ENCODE peak calls at places on chromosomes 2 and 18, in four cellular contexts. T, P, B and Q are unnamed samples.

GRCh38 chr2:177143444-177143843 is 69.2 kb upstream of the HNRNPA3 start:
- DNase-seq in T (no peak), P (peak), B (no peak), Q (no peak)

GRCh38 chr18:58578321-58578720 is 50.6 kb downstream of the ALPK2 start:
- DNase-seq in T (no peak), P (peak), B (no peak), Q (no peak)

GRCh38 chr18:32289480-32290075 is 99.7 kb downstream of the MEP1B start:
- DNase-seq in T (no peak), P (peak), B (no peak), Q (no peak)

GRCh38 chr2:17780546-17780945 is 26.6 kb downstream of the GEN1 start:
- DNase-seq in T (no peak), P (no peak), B (no peak), Q (no peak)

GRCh38 chr2:45497355-45497754 is 113.7 kb downstream of the SRBD1 start:
- DNase-seq in T (no peak), P (no peak), B (no peak), Q (no peak)

GRCh38 chr18:22549260-22549937 is 131.7 kb upstream of the CTAGE1 start:
- DNase-seq in T (no peak), P (no peak), B (no peak), Q (no peak)

GRCh38 chr18:79945118-79946042 is 6.1 kb downstream of the SLC66A2 start:
- DNase-seq in T (peak), P (no peak), B (no peak), Q (no peak)

GRCh38 chr2:195410272-195410671 is 246.8 kb upstream of the SLC39A10 start:
- DNase-seq in T (no peak), P (no peak), B (no peak), Q (no peak)

GRCh38 chr2:234993547-234993981 is 41.7 kb downstream of the SH3BP4 start:
- DNase-seq in T (no peak), P (no peak), B (no peak), Q (no peak)

GRCh38 chr2:159736048-159736447 is 23.7 kb downstream of the MARCHF7 start:
- DNase-seq in T (no peak), P (no peak), B (peak), Q (no peak)

GRCh38 chr2:38475567-38475881 is 98.5 kb upstream of the ATL2 start:
- DNase-seq in T (no peak), P (no peak), B (no peak), Q (no peak)

GRCh38 chr2:228657807-228658402 is 476.4 kb upstream of the SPHKAP start:
- DNase-seq in T (no peak), P (peak), B (no peak), Q (peak)

GRCh38 chr2:80506563-80506962 is 202.0 kb upstream of the LRRTM1 start:
- DNase-seq in T (no peak), P (no peak), B (no peak), Q (no peak)

GRCh38 chr2:11720752-11721151 is 25.7 kb upstream of the LPIN1 start:
- DNase-seq in T (no peak), P (no peak), B (no peak), Q (no peak)

GRCh38 chr2:167581961-167582574 is 665.3 kb downstream of the STK39 start:
- DNase-seq in T (no peak), P (peak), B (no peak), Q (peak)

GRCh38 chr18:50286391-50287027 is 983 bp downstream of the CXXC1 start:
- DNase-seq in T (peak), P (no peak), B (no peak), Q (no peak)

GRCh38 chr18:75728621-75729020 is 301.1 kb upstream of the SMIM21 start:
- DNase-seq in T (no peak), P (no peak), B (no peak), Q (no peak)

GRCh38 chr2:105102963-105103421 is 65.1 kb downstream of the MRPS9 start:
- DNase-seq in T (no peak), P (peak), B (peak), Q (no peak)

GRCh38 chr2:20198001-20198400 is 26.9 kb downstream of the SDC1 start:
- DNase-seq in T (peak), P (no peak), B (no peak), Q (no peak)

GRCh38 chr18:48929951-48930713 is 20.6 kb downstream of the SMAD7 start:
- DNase-seq in T (no peak), P (peak), B (no peak), Q (peak)

GRCh38 chr2:9556121-9556869 is 665 bp upstream of the ADAM17 start:
- DNase-seq in T (no peak), P (peak), B (no peak), Q (no peak)

GRCh38 chr2:145744541-145745386 is 1224.8 kb upstream of the ZEB2 start:
- DNase-seq in T (no peak), P (peak), B (peak), Q (peak)

GRCh38 chr2:181673178-181673577 is 7.1 kb downstream of the NEUROD1 start:
- DNase-seq in T (no peak), P (no peak), B (no peak), Q (no peak)

GRCh38 chr2:239162141-239162821 is 238.5 kb downstream of the HDAC4 start:
- DNase-seq in T (peak), P (no peak), B (no peak), Q (no peak)

GRCh38 chr2:168343586-168343985 is 96.2 kb upstream of the STK39 start:
- DNase-seq in T (no peak), P (peak), B (no peak), Q (no peak)

GRCh38 chr2:11764359-11764758 is 17.9 kb downstream of the LPIN1 start:
- DNase-seq in T (peak), P (no peak), B (no peak), Q (no peak)

GRCh38 chr2:11502740-11503292 is 31.0 kb upstream of the GREB1 start:
- DNase-seq in T (no peak), P (no peak), B (no peak), Q (no peak)

GRCh38 chr18:70044626-70045025 is 97.0 kb upstream of the CD226 start:
- DNase-seq in T (no peak), P (peak), B (peak), Q (peak)

GRCh38 chr2:60337142-60337497 is 216.3 kb downstream of the BCL11A start:
- DNase-seq in T (no peak), P (no peak), B (no peak), Q (no peak)
- TF ChIP-seq CTCF in T (no peak), P (no peak), B (peak), Q (no peak)

DNA sequence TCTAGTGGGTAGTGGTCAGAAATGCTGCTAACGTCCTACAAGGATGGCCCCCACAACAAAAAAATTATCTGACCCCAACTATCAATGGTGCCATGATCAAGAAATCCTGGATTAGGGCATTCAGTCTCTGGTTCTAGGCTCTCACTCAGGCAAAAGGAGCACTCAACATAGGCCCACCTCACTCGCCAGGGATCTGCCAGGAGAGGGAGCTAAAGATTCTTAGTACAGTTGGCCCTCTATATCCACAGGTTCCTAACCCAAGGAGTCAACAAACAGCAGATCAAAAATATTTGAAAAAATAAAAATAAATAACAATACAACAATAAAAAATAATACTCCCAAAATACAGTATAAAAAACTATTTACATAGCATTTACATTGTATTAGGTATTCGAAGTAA is 10.0 kb downstream of the SLC4A5 start:
- DNase-seq in T (peak), P (peak), B (no peak), Q (no peak)
- TF ChIP-seq CTCF in T (peak), P (peak), B (peak), Q (peak)

DNA sequence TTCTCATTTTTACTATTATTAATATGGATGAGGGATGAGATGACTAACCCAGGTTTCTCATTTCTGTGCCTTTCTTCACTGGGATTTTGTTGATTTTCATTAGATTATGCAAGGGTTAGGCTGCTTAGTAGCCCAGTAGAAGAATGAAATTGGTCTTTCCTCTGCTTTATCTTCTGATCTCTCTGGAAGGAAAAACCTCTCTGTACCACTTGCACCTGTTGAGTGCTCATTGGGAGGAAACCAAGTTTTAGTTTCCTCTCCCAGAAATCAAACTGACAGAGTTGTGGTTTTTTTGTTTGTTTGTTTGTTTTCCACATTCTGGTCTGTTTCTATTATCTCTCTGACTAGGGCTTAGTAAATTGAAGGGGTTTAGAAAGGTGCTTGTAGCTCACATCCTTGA is 60.8 kb downstream of the KIAA1328 start:
- DNase-seq in T (no peak), P (no peak), B (no peak), Q (no peak)
- TF ChIP-seq CTCF in T (no peak), P (no peak), B (no peak), Q (no peak)

DNA sequence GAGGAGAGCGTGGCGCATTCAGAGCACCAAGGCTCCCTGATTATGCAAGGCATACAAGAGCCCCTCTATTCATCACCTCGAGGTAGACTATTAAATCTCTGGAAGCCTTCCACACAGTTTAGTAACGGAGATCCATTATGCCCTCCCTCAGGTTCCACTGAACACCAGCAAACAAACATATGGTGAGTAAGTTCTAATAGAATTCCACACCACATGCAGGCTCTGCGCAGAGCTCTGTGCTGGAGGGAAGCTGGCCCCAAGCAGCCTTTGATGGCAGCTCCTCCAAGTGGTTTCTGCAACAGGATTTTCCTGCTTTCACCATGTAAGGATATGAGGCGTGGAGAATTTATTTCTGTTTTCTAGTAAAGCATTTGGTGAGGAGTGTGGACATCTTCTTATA is 238.6 kb downstream of the C1D start:
- DNase-seq in T (no peak), P (peak), B (no peak), Q (no peak)
- TF ChIP-seq CTCF in T (no peak), P (no peak), B (no peak), Q (peak)

GRCh38 chr18:28357785-28358401 is 181.0 kb upstream of the CDH2 start:
- DNase-seq in T (no peak), P (no peak), B (no peak), Q (no peak)
- TF ChIP-seq CTCF in T (no peak), P (no peak), B (peak), Q (peak)

DNA sequence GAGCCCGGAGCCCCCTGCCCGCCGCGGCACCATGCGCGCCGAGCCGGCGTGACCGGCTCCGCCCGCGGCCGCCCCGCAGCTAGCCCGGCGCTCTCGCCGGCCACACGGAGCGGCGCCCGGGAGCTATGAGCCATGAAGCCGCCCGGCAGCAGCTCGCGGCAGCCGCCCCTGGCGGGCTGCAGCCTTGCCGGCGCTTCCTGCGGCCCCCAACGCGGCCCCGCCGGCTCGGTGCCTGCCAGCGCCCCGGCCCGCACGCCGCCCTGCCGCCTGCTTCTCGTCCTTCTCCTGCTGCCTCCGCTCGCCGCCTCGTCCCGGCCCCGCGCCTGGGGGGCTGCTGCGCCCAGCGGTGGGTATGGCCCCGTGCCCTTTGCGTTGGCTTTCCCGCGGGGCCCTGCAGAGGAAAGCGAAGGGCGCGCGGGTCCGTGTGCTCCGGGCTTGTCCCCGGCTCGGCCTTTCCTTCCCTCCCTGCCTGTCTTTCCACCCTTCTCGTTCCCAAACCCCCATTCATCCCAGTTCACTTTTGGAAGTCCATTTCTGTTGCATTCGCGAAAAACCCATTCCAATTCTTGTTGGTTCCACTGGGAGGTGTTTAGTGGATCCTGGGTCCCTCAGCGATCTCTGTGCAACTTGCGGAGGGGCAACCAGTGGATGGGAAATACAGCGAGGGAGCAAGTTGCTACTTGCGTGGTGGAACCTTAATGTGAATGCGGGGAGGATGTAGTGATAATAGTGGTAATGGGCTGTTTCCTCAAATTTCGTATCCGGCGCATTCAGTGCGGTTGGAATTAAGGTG is 599 bp downstream of the ADAM23 start:
- DNase-seq in T (peak), P (peak), B (no peak), Q (no peak)
- TF ChIP-seq CTCF in T (no peak), P (no peak), B (no peak), Q (no peak)

DNA sequence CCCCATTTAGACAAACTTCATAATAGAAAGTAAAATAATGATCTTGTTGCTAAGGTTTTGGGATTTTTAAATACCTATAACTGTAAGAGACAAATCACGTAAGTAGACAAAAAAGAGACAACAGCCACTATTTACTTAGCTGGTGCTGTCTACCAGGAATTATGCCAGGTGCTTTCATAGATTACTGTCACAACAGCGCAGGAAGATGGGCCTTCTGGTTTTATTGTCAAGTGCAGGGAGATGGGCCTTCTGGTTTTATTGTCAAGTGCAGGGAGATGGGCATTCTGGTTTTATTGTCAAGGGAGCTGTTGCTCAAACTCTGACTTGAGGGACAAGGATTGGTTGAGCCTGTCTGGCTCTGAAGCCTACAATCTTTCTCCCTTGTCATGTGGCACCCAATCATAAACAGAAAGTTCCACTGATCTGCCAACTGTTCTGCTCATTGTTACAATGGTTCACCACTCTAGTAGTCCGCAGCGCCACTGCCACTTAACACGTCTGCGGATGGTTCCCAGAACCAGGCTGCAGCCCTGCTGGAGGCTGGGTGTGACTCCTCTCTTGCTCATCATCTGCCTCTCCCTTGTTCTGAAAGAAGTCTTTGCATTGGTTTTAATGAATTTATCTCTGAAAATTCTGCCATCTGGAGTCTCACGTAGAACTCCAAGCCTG is 95.1 kb downstream of the RNF144A start:
- DNase-seq in T (no peak), P (no peak), B (peak), Q (no peak)
- TF ChIP-seq CTCF in T (no peak), P (no peak), B (peak), Q (no peak)

DNA sequence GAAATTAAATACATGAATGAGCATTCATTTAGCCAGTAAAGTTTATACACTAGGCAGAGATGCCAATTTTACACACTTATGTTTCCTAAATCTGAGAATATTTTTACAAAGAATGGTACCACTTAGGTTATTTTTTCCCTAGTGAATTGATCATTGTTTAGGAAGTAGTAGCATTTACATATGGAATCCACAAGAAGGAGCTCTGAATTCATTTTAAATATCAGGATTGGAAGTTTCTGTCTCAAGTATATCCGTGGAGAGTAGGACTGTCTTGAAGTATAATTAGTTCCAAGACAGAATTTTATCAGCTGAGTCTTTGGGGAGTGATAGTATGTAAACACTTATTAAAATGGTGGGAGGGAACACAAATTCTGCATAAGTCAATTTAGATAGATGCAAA is 82.2 kb upstream of the FAM98A start:
- DNase-seq in T (no peak), P (peak), B (no peak), Q (no peak)
- TF ChIP-seq CTCF in T (no peak), P (peak), B (peak), Q (no peak)

GRCh38 chr2:25257032-25257455 is 84.7 kb downstream of the DNMT3A start:
- DNase-seq in T (no peak), P (peak), B (no peak), Q (no peak)
- TF ChIP-seq CTCF in T (no peak), P (no peak), B (no peak), Q (no peak)

DNA sequence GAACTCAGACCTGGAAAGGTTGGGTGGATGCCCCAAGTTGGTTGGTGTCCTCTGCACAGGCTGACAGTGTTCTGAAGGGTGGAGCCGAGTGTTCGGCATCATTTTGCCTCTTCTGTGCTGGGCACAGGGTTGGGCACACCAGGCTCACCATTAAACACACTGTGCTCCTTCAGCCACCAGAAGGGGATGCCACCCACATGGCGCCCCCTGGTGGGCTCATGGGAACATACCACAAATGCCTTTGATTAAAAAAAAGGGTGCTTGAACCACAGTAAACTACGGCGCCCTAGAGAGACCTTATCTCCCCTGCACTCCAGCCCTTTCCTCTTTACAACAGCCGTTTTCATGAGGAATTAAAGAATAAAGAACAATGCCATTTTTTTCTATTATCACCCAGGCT is 89.4 kb downstream of the CELF4 start:
- DNase-seq in T (no peak), P (peak), B (no peak), Q (no peak)
- TF ChIP-seq CTCF in T (peak), P (peak), B (peak), Q (peak)